ENCODE peak calls at places on chromosome 14, in six cellular contexts. T is endodermal cell, A is progenitor cell of endocrine pancreas, K is nephron progenitor cell, H is IMR-90, Q is epithelial cell of esophagus. X is an unnamed sample.

GRCh38 chr14:64968651-64969050 is 3.5 kb downstream of the RAB15 start:
- DNase-seq in T (no peak), Q (no peak), H (no peak), K (no peak), A (no peak), X (no peak)

GRCh38 chr14:88026890-88027289 is 22.0 kb downstream of the GPR65 start:
- DNase-seq in A (no peak), H (no peak), T (no peak), Q (no peak), K (no peak), X (no peak)

GRCh38 chr14:40467969-40468368 is 1035.7 kb upstream of the FBXO33 start:
- DNase-seq in H (no peak), Q (no peak), A (no peak), K (no peak), T (no peak), X (no peak)

GRCh38 chr14:77002335-77002734 is 26.2 kb downstream of the IRF2BPL start:
- DNase-seq in K (no peak), A (no peak), Q (no peak), T (no peak), H (no peak), X (no peak)

GRCh38 chr14:68215628-68216027 is 396.0 kb downstream of the RAD51B start:
- DNase-seq in Q (no peak), H (no peak), K (no peak), A (no peak), T (no peak), X (no peak)

GRCh38 chr14:58663494-58664111 is 25.8 kb downstream of the DACT1 start:
- DNase-seq in Q (peak; percentile 73), K (no peak), H (peak; percentile 90), T (peak; percentile 72), A (no peak), X (peak; percentile 61)

GRCh38 chr14:47626151-47627035 is 49.0 kb downstream of the MDGA2 start:
- DNase-seq in K (no peak), H (no peak), Q (no peak), A (no peak), T (no peak), X (no peak)

GRCh38 chr14:36214476-36215216 is 38.1 kb upstream of the PTCSC3 start:
- DNase-seq in T (no peak), Q (peak; percentile 6), A (no peak), H (no peak), K (no peak), X (no peak)

GRCh38 chr14:83548061-83548839 is 1981.7 kb upstream of the FLRT2 start:
- DNase-seq in Q (peak; percentile 1), T (no peak), A (no peak), K (no peak), H (peak; percentile 72), X (peak; percentile 50)

GRCh38 chr14:36301159-36301558 is 19.3 kb downstream of the MBIP start:
- DNase-seq in H (peak; percentile 7), K (no peak), A (no peak), T (no peak), Q (no peak), X (no peak)

GRCh38 chr14:101812071-101812470 is 50.6 kb downstream of the PPP2R5C start:
- DNase-seq in K (no peak), H (no peak), Q (no peak), A (no peak), T (no peak), X (no peak)

GRCh38 chr14:77241955-77242354 is 29.1 kb downstream of the NGB start:
- DNase-seq in K (no peak), H (no peak), T (no peak), A (no peak), Q (no peak), X (no peak)

GRCh38 chr14:72515779-72516770 is 377.8 kb downstream of the DPF3 start:
- DNase-seq in K (peak; percentile 59), H (peak; percentile 69), Q (no peak), T (peak; percentile 61), A (no peak), X (peak; percentile 45)

GRCh38 chr14:44163946-44164345 is 343.1 kb downstream of the FSCB start:
- DNase-seq in H (no peak), K (no peak), A (no peak), Q (peak; percentile 16), T (no peak), X (no peak)

GRCh38 chr14:100321473-100322137 is 1.5 kb upstream of the SLC25A47 start:
- DNase-seq in T (peak; percentile 56), A (no peak), K (no peak), Q (no peak), H (no peak), X (no peak)

GRCh38 chr14:103372552-103373304 is 12.5 kb upstream of the MARK3 start:
- DNase-seq in A (no peak), K (no peak), T (no peak), H (peak; percentile 97), Q (peak; percentile 99), X (peak; percentile 92)

GRCh38 chr14:101595887-101596721 is 34.8 kb downstream of the DIO3 start:
- DNase-seq in T (peak; percentile 34), A (no peak), Q (no peak), H (no peak), K (no peak), X (no peak)

GRCh38 chr14:97056086-97056485 is 258.9 kb downstream of the VRK1 start:
- DNase-seq in A (no peak), K (peak; percentile 9), T (no peak), H (no peak), Q (peak; percentile 1), X (no peak)

GRCh38 chr14:65203574-65203973 is 101.3 kb upstream of the MAX start:
- DNase-seq in Q (no peak), K (no peak), A (no peak), H (no peak), T (no peak), X (no peak)

GRCh38 chr14:101033446-101034165 is 130.1 kb upstream of the RTL1 start:
- DNase-seq in T (peak; percentile 22), A (no peak), K (no peak), Q (no peak), H (no peak), X (no peak)

GRCh38 chr14:66530526-66530925 is 22.6 kb downstream of the GPHN start:
- DNase-seq in T (no peak), A (no peak), H (no peak), Q (peak; percentile 74), K (no peak), X (no peak)

GRCh38 chr14:87497301-87497700 is 495.7 kb downstream of the GALC start:
- DNase-seq in T (no peak), H (no peak), K (no peak), A (no peak), Q (no peak), X (no peak)

GRCh38 chr14:67982711-67983608 is 163.4 kb downstream of the RAD51B start:
- DNase-seq in T (no peak), A (no peak), H (peak; percentile 7), K (no peak), Q (no peak), X (no peak)

GRCh38 chr14:23434488-23435219 is 806 bp downstream of the MYH7 start:
- DNase-seq in H (no peak), A (no peak), K (no peak), T (no peak), Q (no peak), X (no peak)

GRCh38 chr14:34632451-34632850 is 2.5 kb upstream of the SNX6 start:
- DNase-seq in A (no peak), K (no peak), H (no peak), T (no peak), Q (no peak), X (no peak)

DNA sequence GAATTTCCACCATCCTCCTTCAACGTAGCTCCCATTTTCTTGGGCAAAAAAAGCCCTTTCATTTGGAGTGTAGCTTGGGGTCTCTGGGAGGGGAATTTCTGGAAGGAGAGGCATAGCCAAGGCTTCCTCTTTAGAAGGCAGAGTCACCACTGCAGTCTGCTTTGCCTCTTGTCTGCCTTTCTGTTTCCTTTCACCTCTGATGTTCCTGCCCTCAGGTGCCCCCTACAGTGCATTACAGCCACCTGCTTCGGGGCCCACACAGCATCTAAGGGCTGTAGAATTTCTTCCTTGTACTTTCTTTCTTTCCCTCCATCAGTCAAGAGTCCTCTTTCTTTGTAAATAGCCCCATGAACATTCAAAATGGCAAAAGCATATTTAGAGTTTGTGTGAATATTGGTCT is 1313.9 kb downstream of the TMEM121 start:
- DNase-seq in T (no peak), H (no peak), A (no peak), Q (no peak), K (no peak), X (no peak)
- TF ChIP-seq CTCF in T (no peak), H (no peak), A (no peak), Q (no peak), K (no peak), X (no peak)

GRCh38 chr14:94748667-94749347 is 21.1 kb downstream of the GSC start:
- DNase-seq in Q (no peak), H (no peak), T (peak; percentile 88), A (no peak), K (peak; percentile 49), X (no peak)
- TF ChIP-seq CTCF in Q (peak; percentile 13), H (no peak), T (peak; percentile 92), A (peak; percentile 67), K (peak; percentile 58), X (no peak)

GRCh38 chr14:90575336-90575735 is 178.5 kb downstream of the CALM1 start:
- DNase-seq in K (no peak), Q (no peak), T (no peak), H (no peak), A (no peak), X (no peak)

GRCh38 chr14:90575781-90576180 is 179.0 kb downstream of the CALM1 start:
- DNase-seq in A (no peak), K (no peak), T (no peak), Q (no peak), H (no peak), X (no peak)

GRCh38 chr14:90577661-90578282 is 180.9 kb downstream of the CALM1 start:
- DNase-seq in T (no peak), Q (no peak), H (no peak), A (no peak), K (no peak), X (no peak)

GRCh38 chr14:90576981-90577660 is 180.3 kb downstream of the CALM1 start:
- DNase-seq in Q (no peak), A (no peak), K (no peak), H (no peak), T (no peak), X (no peak)

DNA sequence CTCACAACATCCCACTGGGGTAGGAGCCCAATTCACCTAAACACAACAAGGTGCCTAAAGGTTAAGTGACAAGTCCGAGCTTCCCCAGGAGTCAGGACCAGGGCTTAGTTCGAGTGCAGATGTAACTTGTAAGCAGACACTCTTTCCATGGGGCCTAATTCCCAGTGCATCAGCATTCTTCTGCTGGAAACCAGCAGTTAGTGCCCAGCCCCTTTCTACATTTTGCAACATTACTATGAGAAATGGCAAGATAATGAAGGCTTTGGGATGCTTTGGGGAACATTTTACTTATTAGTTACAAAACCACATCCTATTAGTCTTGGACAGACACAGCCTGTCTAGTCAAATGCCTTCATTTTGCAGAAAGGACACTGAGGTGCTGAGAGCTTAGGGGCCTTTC is 179.8 kb downstream of the CALM1 start:
- DNase-seq in K (no peak), Q (no peak), H (peak; percentile 30), A (no peak), T (no peak), X (no peak)
- TF ChIP-seq CTCF in K (no peak), Q (no peak), H (no peak), A (no peak), T (no peak), X (no peak)

GRCh38 chr14:95994593-95994928 is 44.6 kb upstream of the C14orf132 start:
- DNase-seq in A (no peak), K (no peak), Q (no peak), T (no peak), H (no peak), X (no peak)
- TF ChIP-seq CTCF in A (no peak), K (no peak), Q (no peak), T (no peak), H (no peak), X (peak; percentile 62)

X was measured in HFFc6.